ENCODE peak calls at places on chromosome 10, in eight cellular contexts. One of them, this sample, is unnamed.

GRCh38 chr10:94997763-94998174 is 59.3 kb downstream of the CYP2C9 start:
- DNase-seq in GM23338: peak
- DNase-seq in stimulated activated CD4-positive, alpha-beta T cell treated with anti-CD3 and anti-CD28 coated beads, Interleukin-2, amount 100 ng/mL, for 48 hours: no peak
- DNase-seq in SK-N-DZ: no peak
- DNase-seq in PC-3: no peak
- DNase-seq in GM06990: no peak
- DNase-seq in GM10248: no peak
- DNase-seq in progenitor cell of endocrine pancreas: no peak
- DNase-seq in this sample: no peak

GRCh38 chr10:102426803-102427287 is 5.5 kb downstream of the CUEDC2 start:
- DNase-seq in GM23338: no peak
- DNase-seq in stimulated activated CD4-positive, alpha-beta T cell treated with anti-CD3 and anti-CD28 coated beads, Interleukin-2, amount 100 ng/mL, for 48 hours: no peak
- DNase-seq in SK-N-DZ: no peak
- DNase-seq in PC-3: no peak
- DNase-seq in GM06990: no peak
- DNase-seq in GM10248: no peak
- DNase-seq in progenitor cell of endocrine pancreas: no peak
- DNase-seq in this sample: no peak

GRCh38 chr10:129622736-129623135 is 155.7 kb downstream of the MGMT start:
- DNase-seq in GM23338: peak
- DNase-seq in stimulated activated CD4-positive, alpha-beta T cell treated with anti-CD3 and anti-CD28 coated beads, Interleukin-2, amount 100 ng/mL, for 48 hours: no peak
- DNase-seq in SK-N-DZ: no peak
- DNase-seq in PC-3: no peak
- DNase-seq in GM06990: no peak
- DNase-seq in GM10248: no peak
- DNase-seq in progenitor cell of endocrine pancreas: no peak
- DNase-seq in this sample: no peak

GRCh38 chr10:88389456-88389855 is 193.7 kb downstream of the RNLS start:
- DNase-seq in GM23338: peak
- DNase-seq in stimulated activated CD4-positive, alpha-beta T cell treated with anti-CD3 and anti-CD28 coated beads, Interleukin-2, amount 100 ng/mL, for 48 hours: peak
- DNase-seq in SK-N-DZ: peak
- DNase-seq in PC-3: no peak
- DNase-seq in GM06990: peak
- DNase-seq in GM10248: no peak
- DNase-seq in progenitor cell of endocrine pancreas: no peak
- DNase-seq in this sample: peak

GRCh38 chr10:80485410-80486135 is 31.5 kb downstream of the TSPAN14 start:
- DNase-seq in GM23338: no peak
- DNase-seq in stimulated activated CD4-positive, alpha-beta T cell treated with anti-CD3 and anti-CD28 coated beads, Interleukin-2, amount 100 ng/mL, for 48 hours: no peak
- DNase-seq in SK-N-DZ: no peak
- DNase-seq in PC-3: no peak
- DNase-seq in GM06990: no peak
- DNase-seq in GM10248: no peak
- DNase-seq in progenitor cell of endocrine pancreas: no peak
- DNase-seq in this sample: no peak

GRCh38 chr10:420154-421121 is 269.0 kb downstream of the DIP2C start:
- DNase-seq in GM23338: no peak
- DNase-seq in stimulated activated CD4-positive, alpha-beta T cell treated with anti-CD3 and anti-CD28 coated beads, Interleukin-2, amount 100 ng/mL, for 48 hours: no peak
- DNase-seq in SK-N-DZ: no peak
- DNase-seq in PC-3: no peak
- DNase-seq in GM06990: no peak
- DNase-seq in GM10248: no peak
- DNase-seq in progenitor cell of endocrine pancreas: no peak
- DNase-seq in this sample: no peak

GRCh38 chr10:8225232-8225631 is 170.7 kb downstream of the GATA3 start:
- DNase-seq in GM23338: no peak
- DNase-seq in stimulated activated CD4-positive, alpha-beta T cell treated with anti-CD3 and anti-CD28 coated beads, Interleukin-2, amount 100 ng/mL, for 48 hours: no peak
- DNase-seq in SK-N-DZ: no peak
- DNase-seq in PC-3: no peak
- DNase-seq in GM06990: no peak
- DNase-seq in GM10248: no peak
- DNase-seq in progenitor cell of endocrine pancreas: no peak
- DNase-seq in this sample: peak

GRCh38 chr10:3091346-3091787 is 24.0 kb downstream of the PFKP start:
- DNase-seq in GM23338: no peak
- DNase-seq in stimulated activated CD4-positive, alpha-beta T cell treated with anti-CD3 and anti-CD28 coated beads, Interleukin-2, amount 100 ng/mL, for 48 hours: peak
- DNase-seq in SK-N-DZ: no peak
- DNase-seq in PC-3: peak
- DNase-seq in GM06990: peak
- DNase-seq in GM10248: no peak
- DNase-seq in progenitor cell of endocrine pancreas: no peak
- DNase-seq in this sample: no peak

GRCh38 chr10:22693371-22693784 is 21.0 kb downstream of the PIP4K2A start:
- DNase-seq in GM23338: no peak
- DNase-seq in stimulated activated CD4-positive, alpha-beta T cell treated with anti-CD3 and anti-CD28 coated beads, Interleukin-2, amount 100 ng/mL, for 48 hours: no peak
- DNase-seq in SK-N-DZ: no peak
- DNase-seq in PC-3: peak
- DNase-seq in GM06990: peak
- DNase-seq in GM10248: no peak
- DNase-seq in progenitor cell of endocrine pancreas: no peak
- DNase-seq in this sample: peak

GRCh38 chr10:114613237-114613979 is 44.7 kb downstream of the ABLIM1 start:
- DNase-seq in GM23338: no peak
- DNase-seq in stimulated activated CD4-positive, alpha-beta T cell treated with anti-CD3 and anti-CD28 coated beads, Interleukin-2, amount 100 ng/mL, for 48 hours: no peak
- DNase-seq in SK-N-DZ: no peak
- DNase-seq in PC-3: no peak
- DNase-seq in GM06990: no peak
- DNase-seq in GM10248: no peak
- DNase-seq in progenitor cell of endocrine pancreas: no peak
- DNase-seq in this sample: no peak

GRCh38 chr10:118210276-118210675 is 131.8 kb downstream of the FAM204A start:
- DNase-seq in GM23338: no peak
- DNase-seq in stimulated activated CD4-positive, alpha-beta T cell treated with anti-CD3 and anti-CD28 coated beads, Interleukin-2, amount 100 ng/mL, for 48 hours: no peak
- DNase-seq in SK-N-DZ: no peak
- DNase-seq in PC-3: no peak
- DNase-seq in GM06990: no peak
- DNase-seq in GM10248: no peak
- DNase-seq in progenitor cell of endocrine pancreas: no peak
- DNase-seq in this sample: no peak

GRCh38 chr10:130439796-130440195 is 303.6 kb downstream of the GLRX3 start:
- DNase-seq in GM23338: no peak
- DNase-seq in stimulated activated CD4-positive, alpha-beta T cell treated with anti-CD3 and anti-CD28 coated beads, Interleukin-2, amount 100 ng/mL, for 48 hours: no peak
- DNase-seq in SK-N-DZ: no peak
- DNase-seq in PC-3: no peak
- DNase-seq in GM06990: no peak
- DNase-seq in GM10248: no peak
- DNase-seq in progenitor cell of endocrine pancreas: no peak
- DNase-seq in this sample: no peak

GRCh38 chr10:95793401-95794045 is 37.6 kb downstream of the ENTPD1 start:
- DNase-seq in GM23338: no peak
- DNase-seq in stimulated activated CD4-positive, alpha-beta T cell treated with anti-CD3 and anti-CD28 coated beads, Interleukin-2, amount 100 ng/mL, for 48 hours: no peak
- DNase-seq in SK-N-DZ: no peak
- DNase-seq in PC-3: no peak
- DNase-seq in GM06990: no peak
- DNase-seq in GM10248: no peak
- DNase-seq in progenitor cell of endocrine pancreas: no peak
- DNase-seq in this sample: no peak

GRCh38 chr10:132382231-132382922 is 14.6 kb upstream of the PWWP2B start:
- DNase-seq in GM23338: no peak
- DNase-seq in stimulated activated CD4-positive, alpha-beta T cell treated with anti-CD3 and anti-CD28 coated beads, Interleukin-2, amount 100 ng/mL, for 48 hours: no peak
- DNase-seq in SK-N-DZ: no peak
- DNase-seq in PC-3: no peak
- DNase-seq in GM06990: no peak
- DNase-seq in GM10248: no peak
- DNase-seq in progenitor cell of endocrine pancreas: no peak
- DNase-seq in this sample: no peak

GRCh38 chr10:87656431-87657072 is 3.1 kb upstream of the PAPSS2 start:
- DNase-seq in GM23338: peak
- DNase-seq in stimulated activated CD4-positive, alpha-beta T cell treated with anti-CD3 and anti-CD28 coated beads, Interleukin-2, amount 100 ng/mL, for 48 hours: no peak
- DNase-seq in SK-N-DZ: peak
- DNase-seq in PC-3: peak
- DNase-seq in GM06990: no peak
- DNase-seq in GM10248: peak
- DNase-seq in progenitor cell of endocrine pancreas: no peak
- DNase-seq in this sample: peak

GRCh38 chr10:83541096-83541495 is 598.2 kb upstream of the GHITM start:
- DNase-seq in GM23338: no peak
- DNase-seq in stimulated activated CD4-positive, alpha-beta T cell treated with anti-CD3 and anti-CD28 coated beads, Interleukin-2, amount 100 ng/mL, for 48 hours: no peak
- DNase-seq in SK-N-DZ: no peak
- DNase-seq in PC-3: no peak
- DNase-seq in GM06990: peak
- DNase-seq in GM10248: no peak
- DNase-seq in progenitor cell of endocrine pancreas: no peak
- DNase-seq in this sample: no peak

GRCh38 chr10:123582084-123582989 is 83.8 kb upstream of the GPR26 start:
- DNase-seq in GM23338: peak
- DNase-seq in stimulated activated CD4-positive, alpha-beta T cell treated with anti-CD3 and anti-CD28 coated beads, Interleukin-2, amount 100 ng/mL, for 48 hours: peak
- DNase-seq in SK-N-DZ: peak
- DNase-seq in PC-3: peak
- DNase-seq in GM06990: peak
- DNase-seq in GM10248: peak
- DNase-seq in progenitor cell of endocrine pancreas: peak
- DNase-seq in this sample: peak

GRCh38 chr10:9305018-9305655 is 1250.6 kb downstream of the GATA3 start:
- DNase-seq in GM23338: peak
- DNase-seq in stimulated activated CD4-positive, alpha-beta T cell treated with anti-CD3 and anti-CD28 coated beads, Interleukin-2, amount 100 ng/mL, for 48 hours: no peak
- DNase-seq in SK-N-DZ: peak
- DNase-seq in PC-3: peak
- DNase-seq in GM06990: no peak
- DNase-seq in GM10248: no peak
- DNase-seq in progenitor cell of endocrine pancreas: no peak
- DNase-seq in this sample: no peak

GRCh38 chr10:130396044-130396443 is 259.9 kb downstream of the GLRX3 start:
- DNase-seq in GM23338: no peak
- DNase-seq in stimulated activated CD4-positive, alpha-beta T cell treated with anti-CD3 and anti-CD28 coated beads, Interleukin-2, amount 100 ng/mL, for 48 hours: no peak
- DNase-seq in SK-N-DZ: no peak
- DNase-seq in PC-3: no peak
- DNase-seq in GM06990: no peak
- DNase-seq in GM10248: no peak
- DNase-seq in progenitor cell of endocrine pancreas: no peak
- DNase-seq in this sample: no peak

GRCh38 chr10:47098964-47099363 is 187.7 kb downstream of the PTPN20 start:
- DNase-seq in GM23338: no peak
- DNase-seq in stimulated activated CD4-positive, alpha-beta T cell treated with anti-CD3 and anti-CD28 coated beads, Interleukin-2, amount 100 ng/mL, for 48 hours: no peak
- DNase-seq in SK-N-DZ: no peak
- DNase-seq in PC-3: no peak
- DNase-seq in GM06990: no peak
- DNase-seq in GM10248: no peak
- DNase-seq in progenitor cell of endocrine pancreas: no peak
- DNase-seq in this sample: no peak

GRCh38 chr10:103145046-103145445 is 48.0 kb downstream of the NT5C2 start:
- DNase-seq in GM23338: no peak
- DNase-seq in stimulated activated CD4-positive, alpha-beta T cell treated with anti-CD3 and anti-CD28 coated beads, Interleukin-2, amount 100 ng/mL, for 48 hours: no peak
- DNase-seq in SK-N-DZ: no peak
- DNase-seq in PC-3: no peak
- DNase-seq in GM06990: no peak
- DNase-seq in GM10248: no peak
- DNase-seq in progenitor cell of endocrine pancreas: no peak
- DNase-seq in this sample: no peak

GRCh38 chr10:34598972-34599371 is 216.1 kb downstream of the PARD3 start:
- DNase-seq in GM23338: no peak
- DNase-seq in stimulated activated CD4-positive, alpha-beta T cell treated with anti-CD3 and anti-CD28 coated beads, Interleukin-2, amount 100 ng/mL, for 48 hours: no peak
- DNase-seq in SK-N-DZ: peak
- DNase-seq in PC-3: no peak
- DNase-seq in GM06990: no peak
- DNase-seq in GM10248: no peak
- DNase-seq in progenitor cell of endocrine pancreas: no peak
- DNase-seq in this sample: no peak

GRCh38 chr10:26555719-26556368 is 117.7 kb downstream of the APBB1IP start:
- DNase-seq in GM23338: no peak
- DNase-seq in stimulated activated CD4-positive, alpha-beta T cell treated with anti-CD3 and anti-CD28 coated beads, Interleukin-2, amount 100 ng/mL, for 48 hours: no peak
- DNase-seq in SK-N-DZ: no peak
- DNase-seq in PC-3: peak
- DNase-seq in GM06990: no peak
- DNase-seq in GM10248: no peak
- DNase-seq in progenitor cell of endocrine pancreas: no peak
- DNase-seq in this sample: no peak

GRCh38 chr10:5442056-5442989 is 30.0 kb downstream of the NET1 start:
- DNase-seq in GM23338: peak
- DNase-seq in stimulated activated CD4-positive, alpha-beta T cell treated with anti-CD3 and anti-CD28 coated beads, Interleukin-2, amount 100 ng/mL, for 48 hours: peak
- DNase-seq in SK-N-DZ: peak
- DNase-seq in PC-3: peak
- DNase-seq in GM06990: peak
- DNase-seq in GM10248: peak
- DNase-seq in progenitor cell of endocrine pancreas: no peak
- DNase-seq in this sample: peak

GRCh38 chr10:89262331-89263020 is 10.9 kb upstream of the LIPA start:
- DNase-seq in GM23338: no peak
- DNase-seq in stimulated activated CD4-positive, alpha-beta T cell treated with anti-CD3 and anti-CD28 coated beads, Interleukin-2, amount 100 ng/mL, for 48 hours: no peak
- DNase-seq in SK-N-DZ: no peak
- DNase-seq in PC-3: peak
- DNase-seq in GM06990: no peak
- DNase-seq in GM10248: no peak
- DNase-seq in progenitor cell of endocrine pancreas: no peak
- DNase-seq in this sample: no peak

GRCh38 chr10:27513451-27514191 is 9.5 kb downstream of the RAB18 start:
- DNase-seq in GM23338: no peak
- DNase-seq in stimulated activated CD4-positive, alpha-beta T cell treated with anti-CD3 and anti-CD28 coated beads, Interleukin-2, amount 100 ng/mL, for 48 hours: no peak
- DNase-seq in SK-N-DZ: no peak
- DNase-seq in PC-3: peak
- DNase-seq in GM06990: no peak
- DNase-seq in GM10248: no peak
- DNase-seq in progenitor cell of endocrine pancreas: no peak
- DNase-seq in this sample: no peak

GRCh38 chr10:92755725-92756124 is 66.0 kb downstream of the HHEX start:
- DNase-seq in GM23338: no peak
- DNase-seq in stimulated activated CD4-positive, alpha-beta T cell treated with anti-CD3 and anti-CD28 coated beads, Interleukin-2, amount 100 ng/mL, for 48 hours: no peak
- DNase-seq in SK-N-DZ: no peak
- DNase-seq in PC-3: no peak
- DNase-seq in GM06990: no peak
- DNase-seq in GM10248: no peak
- DNase-seq in progenitor cell of endocrine pancreas: no peak
- DNase-seq in this sample: no peak

GRCh38 chr10:57579926-57580325 is 687.8 kb downstream of the IPMK start:
- DNase-seq in GM23338: peak
- DNase-seq in stimulated activated CD4-positive, alpha-beta T cell treated with anti-CD3 and anti-CD28 coated beads, Interleukin-2, amount 100 ng/mL, for 48 hours: no peak
- DNase-seq in SK-N-DZ: peak
- DNase-seq in PC-3: peak
- DNase-seq in GM06990: no peak
- DNase-seq in GM10248: no peak
- DNase-seq in progenitor cell of endocrine pancreas: no peak
- DNase-seq in this sample: peak

This sample was measured in BE2C.